ENCODE peak calls at places on chromosomes 4 and X, in four cellular contexts. P, C, T and R are unnamed samples. For H3K9me3, the result is how much of the 10 kb centered on the place peaks cover.

GRCh38 chrX:100975212-100975611 is 5.7 kb downstream of the ARL13A start:
- DNase-seq in P (no peak), C (no peak), T (no peak), R (no peak)

GRCh38 chr4:121030151-121030550 is 42.2 kb downstream of the NDNF start:
- DNase-seq in P (no peak), C (no peak), T (no peak), R (no peak)

GRCh38 chr4:98027827-98028226 is 115.4 kb downstream of the STPG2 start:
- DNase-seq in P (no peak), C (peak), T (no peak), R (no peak)

GRCh38 chrX:106959897-106960296 is 39.7 kb downstream of the CLDN2 start:
- DNase-seq in P (no peak), C (peak), T (no peak), R (no peak)

GRCh38 chrX:11758400-11759171 is 549 bp downstream of the MSL3 start:
- DNase-seq in P (peak), C (peak), T (peak), R (peak)

GRCh38 chr4:2073808-2074481 is 14.8 kb downstream of the NAT8L start:
- DNase-seq in P (no peak), C (no peak), T (no peak), R (no peak)

GRCh38 chrX:24146283-24146865 is 3.2 kb upstream of the ZFX start:
- DNase-seq in P (no peak), C (peak), T (no peak), R (no peak)

GRCh38 chr4:89438102-89438831 is 130.7 kb upstream of the GPRIN3 start:
- DNase-seq in P (peak), C (no peak), T (peak), R (peak)

GRCh38 chr4:38470708-38471262 is 193.2 kb upstream of the KLF3 start:
- DNase-seq in P (no peak), C (no peak), T (no peak), R (no peak)

GRCh38 chr4:185202984-185203379 is 818 bp downstream of the CFAP97 start:
- DNase-seq in P (peak), C (no peak), T (no peak), R (no peak)

GRCh38 chr4:81093720-81094401 is 63.4 kb downstream of the BMP3 start:
- DNase-seq in P (no peak), C (no peak), T (no peak), R (no peak)

GRCh38 chr4:102285831-102286230 is 59.5 kb downstream of the SLC39A8 start:
- DNase-seq in P (no peak), C (no peak), T (no peak), R (no peak)

GRCh38 chrX:109827772-109828171 is 94.7 kb upstream of the ACSL4 start:
- DNase-seq in P (no peak), C (no peak), T (no peak), R (no peak)

GRCh38 chr4:7867701-7868429 is 71.8 kb downstream of the AFAP1 start:
- DNase-seq in P (no peak), C (no peak), T (no peak), R (no peak)

GRCh38 chrX:57741107-57741506 is 61.0 kb upstream of the NLRP2B start:
- DNase-seq in P (no peak), C (no peak), T (no peak), R (no peak)

GRCh38 chrX:119417842-119418241 is 18.7 kb downstream of the SLC25A43 start:
- DNase-seq in P (no peak), C (no peak), T (no peak), R (no peak)

GRCh38 chr4:107349266-107349665 is 313.2 kb upstream of the DKK2 start:
- DNase-seq in P (no peak), C (no peak), T (no peak), R (no peak)

GRCh38 chrX:148854351-148854750 is 353.9 kb downstream of the AFF2 start:
- DNase-seq in P (no peak), C (no peak), T (no peak), R (no peak)

GRCh38 chr4:158172558-158173258 is at the start of gene GASK1B:
- DNase-seq in P (no peak), C (peak), T (no peak), R (no peak)

GRCh38 chr4:26891867-26892266 is 31.2 kb downstream of the STIM2 start:
- DNase-seq in P (no peak), C (no peak), T (no peak), R (no peak)
- H3K9me3 ChIP-seq in P (under half), C (under half), T (under half), R (under half)

DNA sequence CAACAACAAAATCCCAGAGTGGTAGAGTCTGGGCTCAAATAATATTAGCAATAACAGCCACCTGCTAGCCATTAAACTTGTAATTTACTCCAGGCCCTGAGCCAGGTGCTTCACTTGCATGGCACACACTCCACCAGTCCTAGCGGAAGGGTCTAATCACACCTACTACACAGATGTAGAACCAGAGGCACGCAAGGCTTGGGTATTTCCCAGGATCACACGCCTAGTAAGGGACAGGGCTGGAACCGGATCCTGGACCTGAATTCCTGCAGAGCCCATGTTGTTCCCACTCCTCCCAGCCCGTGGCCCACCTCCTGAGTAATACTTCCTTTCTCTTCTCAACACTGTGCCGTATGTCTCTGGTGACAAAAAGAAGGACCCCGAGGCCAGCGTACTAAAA is 5.7 kb downstream of the MAGEA1 start:
- DNase-seq in P (no peak), C (no peak), T (no peak), R (no peak)
- H3K9me3 ChIP-seq in P (under half), C (under half), T (under half), R (under half)

GRCh38 chrX:67652581-67652980 is 108.8 kb downstream of the AR start:
- DNase-seq in P (no peak), C (no peak), T (no peak), R (no peak)

GRCh38 chrX:67651437-67652142 is 107.8 kb downstream of the AR start:
- DNase-seq in P (no peak), C (no peak), T (no peak), R (no peak)

GRCh38 chrX:67654301-67654700 is 110.5 kb downstream of the AR start:
- DNase-seq in P (no peak), C (no peak), T (no peak), R (no peak)

DNA sequence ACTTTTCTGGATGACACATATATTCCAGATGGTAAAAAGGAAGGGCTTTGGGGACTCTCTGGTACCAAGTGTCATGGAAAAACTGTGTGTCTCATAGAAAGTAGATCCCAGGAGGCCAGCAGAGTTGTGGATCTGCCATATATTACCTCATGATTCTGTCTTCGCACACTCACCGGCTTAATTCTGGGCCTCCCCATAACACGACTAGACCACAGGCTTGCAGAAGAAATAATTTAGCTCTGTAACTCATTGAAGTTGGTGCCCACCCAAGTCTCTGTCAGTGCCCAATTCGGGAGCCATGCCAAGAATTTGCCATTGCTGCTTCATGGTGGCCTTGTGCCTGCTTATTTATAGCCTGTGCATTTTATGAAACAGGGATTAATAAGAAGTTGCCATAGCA is 104.5 kb downstream of the AR start:
- DNase-seq in P (no peak), C (no peak), T (no peak), R (no peak)
- H3K9me3 ChIP-seq in P (under half), C (under half), T (under half), R (under half)

DNA sequence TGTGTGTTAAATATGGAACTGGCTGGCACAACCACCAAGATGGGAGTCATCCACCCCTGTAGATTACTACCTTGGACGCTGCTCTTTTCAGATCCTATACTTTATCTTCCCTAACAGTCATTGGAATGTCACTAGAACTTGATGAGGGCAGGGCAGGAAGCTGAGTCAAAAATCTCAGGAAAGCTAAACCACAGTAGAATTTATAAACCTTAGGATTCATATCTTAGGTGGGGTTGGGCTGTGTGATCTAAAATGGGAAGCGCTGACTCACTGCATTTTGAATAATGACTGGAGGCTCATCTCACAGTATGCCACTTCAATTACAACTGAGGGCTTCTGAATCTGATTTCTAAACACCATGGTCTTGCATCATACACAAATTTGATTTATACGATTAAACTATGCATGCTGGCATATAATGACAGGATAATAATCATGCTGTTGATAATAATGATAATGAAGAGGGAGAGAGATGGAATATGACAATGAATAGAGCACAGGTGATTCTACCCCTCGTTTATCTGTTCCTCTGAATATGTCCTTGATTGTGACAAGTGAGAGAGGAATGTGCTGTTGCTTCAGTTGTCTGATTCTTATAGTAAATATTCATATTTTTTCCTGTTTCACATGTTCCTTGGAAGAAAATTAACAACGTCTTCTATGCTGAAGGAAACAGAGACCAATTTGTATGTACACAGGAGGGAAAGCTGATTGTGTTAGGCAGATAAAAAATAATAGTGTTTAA is 270.3 kb upstream of the HS3ST1 start:
- DNase-seq in P (no peak), C (peak), T (no peak), R (no peak)
- H3K9me3 ChIP-seq in P (under half), C (under half), T (under half), R (under half)

DNA sequence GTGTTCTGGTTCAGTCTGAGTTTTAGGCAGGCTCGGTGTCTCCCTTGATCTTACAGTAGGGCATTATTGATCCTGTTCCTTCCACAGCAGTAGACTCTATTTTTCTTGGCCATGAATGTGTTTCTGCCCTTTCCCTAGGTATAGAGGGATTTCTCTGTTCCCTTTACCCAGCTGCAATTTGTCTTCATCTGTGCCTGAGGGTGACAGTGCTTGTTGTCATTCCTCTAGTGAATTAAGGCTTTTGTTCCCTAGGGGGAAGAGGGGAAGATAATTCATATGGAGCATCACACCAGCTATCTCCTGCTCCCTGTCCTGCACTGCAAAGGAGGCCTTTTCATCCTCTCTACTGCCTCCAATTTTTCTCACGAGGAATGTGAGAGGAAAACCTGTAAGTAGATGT is 39.7 kb upstream of the CXorf51A start:
- DNase-seq in P (no peak), C (no peak), T (no peak), R (no peak)
- H3K9me3 ChIP-seq in P (under half), C (under half), T (under half), R (under half)

GRCh38 chr4:6320663-6321062 is 51.0 kb downstream of the WFS1 start:
- DNase-seq in P (no peak), C (no peak), T (no peak), R (no peak)

GRCh38 chr4:6318206-6318605 is 48.6 kb downstream of the WFS1 start:
- DNase-seq in P (no peak), C (no peak), T (no peak), R (no peak)

GRCh38 chr4:6319530-6320150 is 50.0 kb downstream of the WFS1 start:
- DNase-seq in P (no peak), C (no peak), T (no peak), R (no peak)

GRCh38 chr4:6313216-6313615 is 43.6 kb downstream of the WFS1 start:
- DNase-seq in P (no peak), C (peak), T (no peak), R (no peak)

GRCh38 chr4:6316461-6317003 is 46.9 kb downstream of the WFS1 start:
- DNase-seq in P (no peak), C (no peak), T (no peak), R (no peak)
- H3K9me3 ChIP-seq in P (under half), C (under half), T (under half), R (under half)

GRCh38 chr4:217891-218290 is 87.4 kb downstream of the ZNF732 start:
- DNase-seq in P (no peak), C (no peak), T (no peak), R (no peak)

GRCh38 chr4:213971-214370 is 89.7 kb downstream of the ZNF718 start:
- DNase-seq in P (no peak), C (no peak), T (no peak), R (no peak)

GRCh38 chr4:211033-211511 is 86.8 kb downstream of the ZNF718 start:
- DNase-seq in P (no peak), C (no peak), T (no peak), R (no peak)

DNA sequence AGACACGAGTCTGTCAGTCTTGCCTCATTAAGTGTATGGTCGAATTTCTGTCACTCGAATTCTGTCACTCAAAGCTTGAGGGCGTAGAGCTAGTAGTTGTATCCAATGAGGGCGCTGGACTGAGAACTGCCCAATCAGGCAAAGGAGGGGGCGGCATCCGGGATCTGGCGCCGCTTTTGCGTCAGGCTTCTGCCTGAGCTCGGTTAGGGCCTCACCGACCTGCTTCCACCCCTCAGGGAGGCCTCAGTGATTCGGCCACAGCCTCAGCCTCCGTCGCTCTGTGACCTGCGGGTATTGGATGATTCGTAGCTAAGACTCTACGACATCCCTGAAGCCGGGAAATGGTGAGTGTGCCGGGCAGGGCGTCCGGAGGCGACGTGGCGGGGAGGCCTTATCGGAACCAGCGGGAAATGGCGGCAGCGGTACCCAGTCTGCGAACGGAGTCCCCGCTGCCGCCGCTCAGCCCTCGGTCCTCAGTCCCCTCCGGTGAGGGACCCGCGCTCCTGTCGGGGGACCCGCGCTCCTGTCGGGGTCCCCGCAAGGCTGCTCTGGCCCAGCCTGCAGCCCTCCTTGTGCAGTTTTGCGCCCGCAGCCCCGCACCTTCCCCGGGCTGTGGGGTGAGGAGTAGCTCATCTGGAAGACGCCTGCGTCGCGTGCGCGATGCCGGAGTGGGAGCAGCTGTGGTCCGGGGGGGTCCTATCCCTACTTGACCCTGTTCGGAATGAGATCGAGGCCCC is 88.3 kb downstream of the ZNF718 start:
- DNase-seq in P (no peak), C (no peak), T (no peak), R (peak)
- H3K9me3 ChIP-seq in P (under half), C (under half), T (half or more), R (under half)